ENCODE peak calls at places on chromosomes 13 and 19, in ten cellular contexts. B is tibial nerve; L is aorta; J is hepatocyte; X is tibial artery; S is pancreas; H is effector memory CD4-positive, alpha-beta T cell; G is GM23248; M is psoas muscle; A is sigmoid colon. C is an unnamed sample.

GRCh38 chr13:107238262-107238661 is 670.3 kb upstream of the ARGLU1 start:
- DNase-seq in G (no peak), H (no peak), M (no peak), S (no peak), J (no peak), L (no peak), B (no peak), A (no peak), X (no peak), C (no peak)

GRCh38 chr13:98207411-98207810 is 30.3 kb upstream of the RNF113B start:
- DNase-seq in B (no peak), S (no peak), H (no peak), J (no peak), M (no peak), L (no peak), G (peak; percentile 48), A (no peak), X (no peak), C (no peak)

GRCh38 chr13:48594080-48594815 is 59.5 kb upstream of the CYSLTR2 start:
- DNase-seq in L (no peak), H (no peak), B (no peak), M (no peak), X (no peak), A (no peak), S (no peak), G (no peak), J (no peak), C (no peak)

GRCh38 chr13:28606466-28606865 is 52.5 kb upstream of the POMP start:
- DNase-seq in M (no peak), J (no peak), G (no peak), X (no peak), L (no peak), A (no peak), S (no peak), H (no peak), B (no peak), C (no peak)

GRCh38 chr19:7529610-7530490 is 5.7 kb upstream of the PNPLA6 start:
- DNase-seq in M (no peak), S (no peak), H (no peak), B (no peak), J (no peak), G (no peak), X (no peak), L (no peak), A (no peak), C (no peak)

GRCh38 chr19:50203281-50204080 is at the start of gene MYH14:
- DNase-seq in J (peak; percentile 96), H (no peak), L (peak; percentile 93), X (peak; percentile 27), G (peak; percentile 63), M (peak; percentile 97), S (peak; percentile 97), B (peak; percentile 68), A (peak; percentile 81), C (peak; percentile 89)

GRCh38 chr13:41179593-41180250 is 14.6 kb downstream of the KBTBD7 start:
- DNase-seq in A (no peak), S (no peak), G (peak; percentile 81), B (no peak), J (no peak), X (no peak), L (no peak), H (no peak), M (no peak), C (no peak)

GRCh38 chr19:49746206-49746958 is 16.7 kb downstream of the TSKS start:
- DNase-seq in J (no peak), L (peak; percentile 85), G (peak; percentile 29), H (peak; percentile 44), X (no peak), A (peak; percentile 78), M (peak; percentile 79), B (no peak), S (no peak), C (peak; percentile 69)

GRCh38 chr19:55373993-55374757 is 2.5 kb upstream of the TMEM190 start:
- DNase-seq in S (no peak), G (peak; percentile 37), A (no peak), H (no peak), L (no peak), M (no peak), J (no peak), X (no peak), B (no peak), C (no peak)

GRCh38 chr19:30449191-30449590 is 77.0 kb downstream of the ZNF536 start:
- DNase-seq in G (peak; percentile 46), B (no peak), A (no peak), X (no peak), S (no peak), H (no peak), M (no peak), L (peak; percentile 5), J (no peak), C (no peak)

GRCh38 chr13:63481334-63481733 is 2065.7 kb upstream of the PCDH20 start:
- DNase-seq in M (no peak), G (no peak), S (no peak), H (no peak), J (no peak), L (no peak), X (no peak), B (no peak), A (no peak), C (no peak)
- H3K4me1 ChIP-seq in M (no peaks in the 10 kb centered on the region), G (no peaks in the 10 kb centered on the region), S (no peaks in the 10 kb centered on the region), H (no peaks in the 10 kb centered on the region), J (no peaks in the 10 kb centered on the region), L (no peaks in the 10 kb centered on the region), X (no peaks in the 10 kb centered on the region), B (no peaks in the 10 kb centered on the region), A (peaks cover 7% of the 10 kb centered on the region), C (no peaks in the 10 kb centered on the region)

GRCh38 chr19:341386-342127 is 3.0 kb downstream of the MIER2 start:
- DNase-seq in A (peak; percentile 29), M (no peak), X (no peak), H (no peak), S (no peak), J (no peak), B (no peak), G (no peak), L (no peak), C (no peak)
- H3K27ac ChIP-seq in A (no peak overlapping the region), M (no peak overlapping the region), X (no peak overlapping the region), H (no peak overlapping the region), S (no peak overlapping the region), J (no peak overlapping the region), B (no peak overlapping the region), G (peak overlapping the region; percentile 89), L (no peak overlapping the region), C (no peak overlapping the region)

GRCh38 chr19:35666251-35666913 is at the start of gene UPK1A:
- DNase-seq in X (no peak), L (no peak), G (no peak), A (no peak), H (no peak), B (no peak), J (no peak), S (no peak), M (no peak), C (no peak)
- H3K4me1 ChIP-seq in X (no peaks in the 10 kb centered on the region), L (no peaks in the 10 kb centered on the region), G (no peaks in the 10 kb centered on the region), A (no peaks in the 10 kb centered on the region), H (no peaks in the 10 kb centered on the region), B (no peaks in the 10 kb centered on the region), J (no peaks in the 10 kb centered on the region), S (no peaks in the 10 kb centered on the region), M (no peaks in the 10 kb centered on the region), C (no peaks in the 10 kb centered on the region)

GRCh38 chr19:40530091-40530901 is 46.4 kb upstream of the SHKBP1 start:
- DNase-seq in X (no peak), G (peak; percentile 24), M (no peak), B (no peak), A (no peak), S (peak; percentile 23), H (no peak), J (peak; percentile 66), L (no peak), C (no peak)
- H3K27ac ChIP-seq in X (no peak overlapping the region), G (no peak overlapping the region), M (no peak overlapping the region), B (no peak overlapping the region), A (no peak overlapping the region), S (no peak overlapping the region), H (no peak overlapping the region), J (no peak overlapping the region), L (no peak overlapping the region), C (no peak overlapping the region)

GRCh38 chr19:47186337-47187022 is 44.5 kb downstream of the BBC3 start:
- DNase-seq in H (peak; percentile 70), L (no peak), X (no peak), J (no peak), B (no peak), S (no peak), A (no peak), G (no peak), M (no peak), C (no peak)
- H3K4me1 ChIP-seq in H (peaks cover 70% of the 10 kb centered on the region), L (no peaks in the 10 kb centered on the region), X (peaks cover 53% of the 10 kb centered on the region), J (peaks cover 36% of the 10 kb centered on the region), B (peaks cover 45% of the 10 kb centered on the region), S (peaks cover 15% of the 10 kb centered on the region), A (peaks cover 53% of the 10 kb centered on the region), G (peaks cover 19% of the 10 kb centered on the region), M (peaks cover 24% of the 10 kb centered on the region), C (peaks cover 18% of the 10 kb centered on the region)

GRCh38 chr19:45873219-45873772 is 9.2 kb downstream of the FOXA3 start:
- DNase-seq in L (no peak), H (no peak), X (no peak), B (no peak), G (no peak), A (no peak), S (no peak), J (no peak), M (no peak), C (no peak)

GRCh38 chr19:45866400-45867176 is 2.5 kb downstream of the FOXA3 start:
- DNase-seq in G (no peak), J (no peak), A (no peak), S (no peak), X (no peak), B (no peak), M (no peak), L (no peak), H (no peak), C (no peak)

GRCh38 chr19:45874620-45874966 is 10.5 kb downstream of the FOXA3 start:
- DNase-seq in M (no peak), X (no peak), B (no peak), G (no peak), H (no peak), A (no peak), L (no peak), S (no peak), J (no peak), C (no peak)

GRCh38 chr19:45872095-45872919 is 8.2 kb downstream of the FOXA3 start:
- DNase-seq in L (no peak), X (no peak), A (no peak), J (no peak), M (no peak), H (no peak), B (no peak), G (no peak), S (no peak), C (no peak)

DNA sequence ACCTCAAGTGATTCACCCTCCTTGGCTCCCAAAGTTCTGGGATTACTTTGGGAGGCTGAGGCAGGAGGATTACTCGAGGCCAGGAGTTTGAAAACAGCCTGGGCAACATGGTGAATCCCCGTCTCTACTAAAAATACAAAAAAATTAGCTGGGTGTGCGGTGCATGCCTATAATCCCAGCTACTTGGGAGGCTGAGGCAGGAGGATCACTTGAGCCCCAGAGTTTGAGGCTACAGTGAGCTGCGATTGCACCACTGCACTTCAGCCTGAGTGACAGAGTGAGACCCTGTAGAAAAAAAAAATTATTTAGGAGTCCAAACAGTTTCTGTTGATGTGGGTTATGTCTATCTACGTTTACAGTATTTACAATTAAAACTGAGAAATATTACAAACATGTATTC is 6.7 kb downstream of the FOXA3 start:
- DNase-seq in H (no peak), S (no peak), A (no peak), M (no peak), X (no peak), L (no peak), G (no peak), B (no peak), J (no peak), C (no peak)
- H3K27ac ChIP-seq in H (no peak overlapping the region), S (no peak overlapping the region), A (no peak overlapping the region), M (no peak overlapping the region), X (no peak overlapping the region), L (no peak overlapping the region), G (no peak overlapping the region), B (no peak overlapping the region), J (no peak overlapping the region), C (no peak overlapping the region)

C was measured in left lung.